ENCODE peak calls at places on chromosomes 5 and 9, in five cellular contexts. Y is Peyer's patch, R is A549, Q is PC-3, E is choroid plexus epithelial cell. C is an unnamed sample.

GRCh38 chr9:14190240-14190639 is 123.7 kb downstream of the NFIB start:
- DNase-seq in Q (no peak), Y (no peak), E (no peak), R (no peak), C (no peak)

GRCh38 chr9:4062966-4063365 is 236.9 kb downstream of the GLIS3 start:
- DNase-seq in E (peak), Q (no peak), Y (no peak), R (no peak), C (no peak)

GRCh38 chr9:124353166-124353768 is 62.0 kb downstream of the PSMB7 start:
- DNase-seq in E (no peak), Y (no peak), Q (no peak), R (no peak), C (no peak)

GRCh38 chr9:89606567-89607311 is 1.9 kb downstream of the GADD45G start:
- DNase-seq in E (peak), Y (no peak), Q (peak), R (no peak), C (no peak)

GRCh38 chr9:129484325-129485000 is 136.4 kb downstream of the C9orf50 start:
- DNase-seq in Y (no peak), Q (no peak), E (no peak), R (no peak), C (no peak)

GRCh38 chr5:77163453-77163852 is 47.0 kb upstream of the PDE8B start:
- DNase-seq in R (no peak), E (no peak), Q (no peak), Y (no peak), C (no peak)

GRCh38 chr5:76754765-76755164 is 38.8 kb downstream of the F2R start:
- DNase-seq in E (no peak), Y (no peak), Q (no peak), R (no peak), C (no peak)

GRCh38 chr5:18068851-18069250 is 434.6 kb downstream of the TAF11L14 start:
- DNase-seq in R (no peak), E (no peak), Q (no peak), Y (no peak), C (no peak)

GRCh38 chr9:101705135-101705661 is 33.2 kb downstream of the GRIN3A start:
- DNase-seq in R (no peak), E (peak), Q (peak), Y (no peak), C (no peak)

GRCh38 chr9:96618209-96619108 is 1.2 kb downstream of the CDC14B start:
- DNase-seq in Y (no peak), E (peak), R (peak), Q (peak), C (no peak)

GRCh38 chr5:177431317-177432142 is 5.1 kb downstream of the GRK6 start:
- DNase-seq in Q (no peak), R (no peak), E (no peak), Y (peak), C (no peak)

GRCh38 chr5:177433658-177434217 is 7.3 kb downstream of the GRK6 start:
- DNase-seq in Q (no peak), Y (no peak), E (no peak), R (no peak), C (no peak)

GRCh38 chr5:177430972-177431316 is 4.5 kb downstream of the GRK6 start:
- DNase-seq in E (no peak), Y (peak), Q (no peak), R (no peak), C (no peak)

GRCh38 chr5:177432905-177433657 is 6.6 kb downstream of the GRK6 start:
- DNase-seq in Y (no peak), R (no peak), E (no peak), Q (no peak), C (no peak)

DNA sequence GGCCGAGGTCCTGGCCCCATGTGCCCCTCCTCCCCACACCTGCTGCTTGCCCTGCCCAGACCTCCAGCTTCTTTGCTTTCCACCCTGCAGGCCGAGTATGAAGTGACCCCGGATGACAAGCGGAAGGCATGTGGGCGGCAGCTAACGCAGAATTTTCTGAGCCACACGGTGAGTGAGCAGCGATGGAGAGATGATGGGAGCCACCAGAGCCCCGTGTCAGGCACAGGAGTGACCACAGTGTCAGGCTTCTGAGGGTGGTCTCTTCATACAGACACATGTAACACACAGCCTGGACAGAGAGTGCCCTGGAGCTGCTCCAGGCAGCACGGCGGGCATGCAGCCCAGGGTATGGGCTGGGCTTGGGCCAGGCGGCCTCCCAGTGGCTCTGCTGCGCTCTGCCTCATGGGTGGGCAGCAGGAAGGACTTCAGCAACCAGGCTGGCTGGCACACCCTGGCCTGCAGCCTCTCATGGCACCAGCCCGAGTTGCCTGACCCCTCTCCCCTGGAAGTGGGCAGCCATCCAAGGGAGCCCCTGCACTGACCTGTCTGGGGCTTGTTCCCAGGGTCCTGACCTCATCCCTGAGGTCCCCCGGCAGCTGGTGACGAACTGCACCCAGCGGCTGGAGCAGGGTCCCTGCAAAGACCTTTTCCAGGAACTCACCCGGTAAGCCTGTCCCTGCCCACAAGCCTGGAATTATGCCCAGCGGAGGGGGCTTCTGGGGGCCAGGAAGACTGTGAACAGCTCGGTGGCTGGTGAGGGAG is 5.8 kb downstream of the GRK6 start:
- DNase-seq in E (no peak), Q (no peak), R (no peak), Y (no peak), C (no peak)
- TF ChIP-seq CTCF in E (no peak), Q (no peak), R (no peak), Y (no peak), C (no peak)

DNA sequence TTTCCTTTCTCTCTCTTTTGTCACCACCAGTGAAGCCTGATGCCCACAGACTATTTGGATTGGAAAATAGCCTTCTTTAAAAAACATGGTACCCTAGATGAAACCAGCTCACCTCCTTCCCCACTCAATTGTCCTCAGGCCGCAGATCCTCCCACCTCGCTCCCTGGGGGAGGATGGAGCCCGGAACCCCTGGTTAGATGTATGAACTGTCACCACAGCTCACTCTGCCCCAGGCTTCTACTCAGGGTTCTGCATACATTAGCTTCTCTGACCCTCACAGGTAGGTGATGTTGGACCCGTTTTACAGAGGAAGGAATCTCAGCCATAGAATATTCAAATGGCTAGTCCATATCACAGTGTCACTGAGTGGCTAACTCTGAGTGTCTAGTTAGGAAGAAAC is 1.8 kb downstream of the MAMDC2 start:
- DNase-seq in Y (no peak), Q (no peak), R (no peak), E (no peak), C (no peak)
- H3K4me3 ChIP-seq in Y (no peak), Q (no peak), R (no peak), E (no peak), C (no peak)

GRCh38 chr5:78268361-78268760 is 26.1 kb downstream of the AP3B1 start:
- DNase-seq in Y (no peak), R (no peak), E (no peak), Q (no peak), C (no peak)

GRCh38 chr5:78265163-78265562 is 29.3 kb downstream of the AP3B1 start:
- DNase-seq in R (no peak), Y (no peak), Q (no peak), E (no peak), C (no peak)

GRCh38 chr5:78273436-78273835 is 21.1 kb downstream of the AP3B1 start:
- DNase-seq in Y (no peak), R (no peak), Q (no peak), E (no peak), C (no peak)

GRCh38 chr5:78271766-78272165 is 22.7 kb downstream of the AP3B1 start:
- DNase-seq in E (no peak), Q (no peak), Y (no peak), R (no peak), C (no peak)

GRCh38 chr5:78269088-78269703 is 25.3 kb downstream of the AP3B1 start:
- DNase-seq in R (peak), Y (no peak), E (peak), Q (peak), C (no peak)
- TF ChIP-seq CTCF in R (peak), Y (peak), E (peak), Q (peak), C (peak)

GRCh38 chr5:66958126-66958983 is 238.2 kb downstream of the CD180 start:
- DNase-seq in E (peak), Q (peak), R (no peak), Y (no peak), C (peak)

GRCh38 chr5:66958984-66959641 is 237.5 kb downstream of the CD180 start:
- DNase-seq in Q (peak), Y (no peak), R (no peak), E (peak), C (peak)

GRCh38 chr5:66956439-66956838 is 240.2 kb downstream of the CD180 start:
- DNase-seq in E (no peak), Q (no peak), R (no peak), Y (no peak), C (no peak)

GRCh38 chr5:66960373-66961137 is 236.0 kb downstream of the CD180 start:
- DNase-seq in Q (no peak), E (peak), Y (no peak), R (no peak), C (no peak)

GRCh38 chr5:66959668-66960067 is 236.9 kb downstream of the CD180 start:
- DNase-seq in Y (no peak), Q (peak), R (peak), E (peak), C (no peak)
- H3K4me3 ChIP-seq in Y (no peak), Q (peak), R (peak), E (peak), C (peak)

GRCh38 chr5:138180183-138180782 is 1.4 kb downstream of the KIF20A start:
- DNase-seq in Q (peak), R (peak), Y (no peak), E (peak), C (peak)
- TF ChIP-seq CTCF in Q (peak), R (peak), Y (peak), E (peak), C (peak)

GRCh38 chr5:35862126-35862525 is 5.4 kb downstream of the IL7R start:
- DNase-seq in Q (no peak), Y (no peak), R (no peak), E (no peak), C (no peak)

GRCh38 chr5:35863159-35863558 is 6.5 kb downstream of the IL7R start:
- DNase-seq in Y (no peak), E (no peak), Q (peak), R (no peak), C (no peak)

GRCh38 chr5:35859101-35859661 is 2.5 kb downstream of the IL7R start:
- DNase-seq in Q (peak), Y (no peak), R (no peak), E (peak), C (no peak)

GRCh38 chr5:35861718-35862117 is 5.0 kb downstream of the IL7R start:
- DNase-seq in Y (no peak), E (no peak), Q (peak), R (no peak), C (no peak)

GRCh38 chr5:35860686-35861085 is 4.0 kb downstream of the IL7R start:
- DNase-seq in Q (no peak), R (no peak), E (peak), Y (no peak), C (peak)
- H3K4me3 ChIP-seq in Q (no peak), R (no peak), E (no peak), Y (peak), C (no peak)